ENCODE peak calls at places on chromosomes 12 and 14, in eight cellular contexts. X is adrenal gland, M is K562, J is esophagus squamous epithelium, G is testis, S is ovary, U is Peyer's patch, L is HCT116. W is an unnamed sample.
A peak's percentile ranks its signal among the peaks of the same experiment; 100 is the strongest.

GRCh38 chr12:49983892-49984291 is 11.1 kb downstream of the AQP6 start:
- DNase-seq in X (no peak), M (peak; percentile 30), J (no peak), G (no peak), S (no peak), U (no peak), L (no peak), W (no peak)

GRCh38 chr12:89179245-89179644 is 173.1 kb downstream of the DUSP6 start:
- DNase-seq in X (no peak), M (no peak), J (no peak), G (no peak), S (no peak), U (no peak), L (no peak), W (no peak)

GRCh38 chr12:56206373-56207166 is 15.2 kb downstream of the RNF41 start:
- DNase-seq in X (peak; percentile 67), M (peak; percentile 69), J (no peak), G (peak; percentile 77), S (peak; percentile 54), U (peak; percentile 67), L (no peak), W (no peak)

GRCh38 chr14:48805315-48805714 is 780.9 kb downstream of the RPS29 start:
- DNase-seq in X (no peak), M (no peak), J (no peak), G (peak; percentile 23), S (no peak), U (no peak), L (no peak), W (no peak)

GRCh38 chr14:77903233-77903632 is 103.3 kb downstream of the ADCK1 start:
- DNase-seq in X (no peak), M (no peak), J (no peak), G (no peak), S (no peak), U (no peak), L (no peak), W (no peak)

GRCh38 chr12:51320695-51321320 is 3.2 kb downstream of the BIN2 start:
- DNase-seq in X (no peak), M (peak; percentile 56), J (no peak), G (peak; percentile 32), S (no peak), U (no peak), L (no peak), W (no peak)

GRCh38 chr14:50763386-50764007 is 67.5 kb downstream of the NIN start:
- DNase-seq in X (no peak), M (no peak), J (no peak), G (no peak), S (peak; percentile 55), U (no peak), L (no peak), W (no peak)

GRCh38 chr12:124734224-124734788 is 129.4 kb downstream of the SCARB1 start:
- DNase-seq in X (peak; percentile 55), M (peak; percentile 47), J (no peak), G (no peak), S (no peak), U (no peak), L (no peak), W (no peak)

GRCh38 chr12:21771311-21771710 is 3.2 kb downstream of the KCNJ8 start:
- DNase-seq in X (no peak), M (no peak), J (no peak), G (no peak), S (no peak), U (no peak), L (no peak), W (no peak)

GRCh38 chr12:96121271-96121711 is 72.9 kb upstream of the ELK3 start:
- DNase-seq in X (no peak), M (no peak), J (no peak), G (no peak), S (no peak), U (no peak), L (no peak), W (no peak)

GRCh38 chr14:61965030-61965745 is 203.0 kb downstream of the SNAPC1 start:
- DNase-seq in X (no peak), M (no peak), J (no peak), G (no peak), S (no peak), U (no peak), L (no peak), W (no peak)

GRCh38 chr12:28795306-28795705 is 353.8 kb upstream of the FAR2 start:
- DNase-seq in X (no peak), M (no peak), J (no peak), G (no peak), S (no peak), U (no peak), L (no peak), W (no peak)

GRCh38 chr12:70049596-70050360 is 193.5 kb upstream of the CNOT2 start:
- DNase-seq in X (no peak), M (no peak), J (no peak), G (no peak), S (no peak), U (no peak), L (peak; percentile 44), W (no peak)

GRCh38 chr12:84793558-84794367 is 118.8 kb downstream of the SLC6A15 start:
- DNase-seq in X (no peak), M (no peak), J (no peak), G (no peak), S (no peak), U (no peak), L (no peak), W (no peak)

GRCh38 chr14:103209054-103209453 is 85.8 kb downstream of the TNFAIP2 start:
- DNase-seq in X (no peak), M (peak; percentile 35), J (no peak), G (peak; percentile 33), S (no peak), U (no peak), L (no peak), W (no peak)

GRCh38 chr14:93945070-93945399 is 17.9 kb downstream of the FAM181A start:
- DNase-seq in X (no peak), M (no peak), J (no peak), G (no peak), S (no peak), U (no peak), L (no peak), W (no peak)

GRCh38 chr14:55131782-55132181 is 2.7 kb downstream of the LGALS3 start:
- DNase-seq in X (no peak), M (no peak), J (no peak), G (no peak), S (no peak), U (no peak), L (no peak), W (no peak)

GRCh38 chr12:5796171-5797091 is 148.6 kb downstream of the ANO2 start:
- DNase-seq in X (peak; percentile 24), M (peak; percentile 51), J (no peak), G (peak; percentile 61), S (peak; percentile 41), U (peak; percentile 74), L (no peak), W (peak; percentile 35)

GRCh38 chr14:68785817-68786490 is 6.9 kb downstream of the ZFP36L1 start:
- DNase-seq in X (peak; percentile 26), M (no peak), J (no peak), G (peak; percentile 12), S (peak; percentile 64), U (no peak), L (no peak), W (no peak)

GRCh38 chr14:68787235-68787727 is 5.6 kb downstream of the ZFP36L1 start:
- DNase-seq in X (peak; percentile 46), M (no peak), J (no peak), G (peak; percentile 61), S (peak; percentile 70), U (no peak), L (no peak), W (no peak)

GRCh38 chr14:68788275-68789001 is 4.4 kb downstream of the ZFP36L1 start:
- DNase-seq in X (no peak), M (no peak), J (no peak), G (no peak), S (no peak), U (no peak), L (no peak), W (no peak)

GRCh38 chr14:68784995-68785816 is 7.7 kb downstream of the ZFP36L1 start:
- DNase-seq in X (peak; percentile 21), M (no peak), J (no peak), G (peak; percentile 25), S (peak; percentile 62), U (no peak), L (peak; percentile 86), W (no peak)

DNA sequence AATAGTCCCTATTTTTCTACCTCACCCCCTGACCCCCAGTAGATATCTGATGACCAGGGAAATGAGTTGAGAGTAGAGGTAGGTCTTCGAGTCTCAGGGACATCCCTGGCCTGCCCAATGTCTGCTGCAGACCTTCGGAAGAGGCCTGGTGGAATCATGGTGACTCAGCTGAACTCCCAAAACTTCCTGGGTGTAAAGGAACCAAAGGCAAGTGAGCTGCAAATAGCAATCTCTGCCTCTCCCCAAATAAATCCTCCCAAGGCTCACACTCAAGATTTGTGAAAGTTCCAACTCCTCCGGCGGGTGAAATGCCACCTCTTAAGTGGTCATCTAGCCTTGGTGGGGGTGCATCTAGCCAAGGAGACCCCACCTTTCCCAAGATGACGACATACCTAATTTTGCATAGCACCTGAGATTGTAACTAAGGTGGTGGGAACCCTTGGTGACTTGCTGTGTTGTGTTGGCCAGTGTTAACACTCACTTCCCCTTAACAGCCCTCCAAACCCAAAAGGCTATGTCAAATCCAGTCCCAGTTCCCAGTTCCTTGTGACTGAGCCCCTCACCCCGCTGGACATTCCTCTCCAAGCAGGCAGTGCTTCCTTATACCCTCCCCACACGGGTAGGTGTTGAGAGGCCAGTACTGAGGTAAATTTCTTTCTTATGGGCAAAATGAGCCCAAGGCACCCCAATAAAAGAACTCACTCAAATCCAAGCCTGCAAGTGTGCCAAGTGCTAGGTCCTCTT is 6.2 kb downstream of the ZFP36L1 start:
- DNase-seq in X (peak; percentile 37), M (no peak), J (no peak), G (peak; percentile 19), S (peak; percentile 61), U (no peak), L (no peak), W (no peak)
- TF ChIP-seq POLR2A in X (no peak), M (peak; percentile 22), J (no peak), G (no peak), S (no peak), U (no peak), L (no peak), W (no peak)

GRCh38 chr12:48105867-48106563 is at the start of gene SENP1:
- DNase-seq in X (peak; percentile 89), M (peak; percentile 93), J (peak; percentile 57), G (peak; percentile 92), S (peak; percentile 93), U (peak; percentile 92), L (peak; percentile 78), W (peak; percentile 62)
- TF ChIP-seq POLR2A in X (no peak), M (peak; percentile 82), J (no peak), G (no peak), S (peak; percentile 19), U (no peak), L (peak; percentile 34), W (peak; percentile 50)

DNA sequence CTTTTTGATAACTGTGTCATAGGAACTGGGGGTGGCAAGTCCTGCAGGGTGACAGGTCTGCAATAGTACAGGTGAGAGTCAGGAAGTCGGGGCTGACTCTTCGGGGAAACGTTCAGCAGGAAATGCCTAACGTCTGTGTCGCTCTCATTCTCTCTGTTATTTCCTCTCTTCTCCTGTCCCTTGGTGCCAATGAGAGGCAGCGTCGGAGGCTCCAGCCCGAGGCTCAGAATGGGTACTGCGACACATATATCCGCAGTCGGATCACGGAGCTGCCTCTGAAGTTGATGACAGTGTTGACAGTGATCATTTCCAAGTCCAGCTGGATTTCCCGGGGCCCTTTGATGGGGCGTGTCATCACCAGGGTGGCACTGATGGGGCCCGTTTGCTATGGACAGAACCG is 2.7 kb upstream of the TC2N start:
- DNase-seq in X (no peak), M (no peak), J (no peak), G (no peak), S (no peak), U (no peak), L (no peak), W (no peak)
- TF ChIP-seq POLR2A in X (no peak), M (no peak), J (no peak), G (no peak), S (no peak), U (no peak), L (no peak), W (no peak)

GRCh38 chr14:101075801-101076413 is 172.4 kb upstream of the RTL1 start:
- DNase-seq in X (no peak), M (no peak), J (no peak), G (peak; percentile 9), S (peak; percentile 28), U (peak; percentile 29), L (no peak), W (no peak)
- TF ChIP-seq POLR2A in X (no peak), M (no peak), J (no peak), G (no peak), S (no peak), U (no peak), L (no peak), W (no peak)